ENCODE peak calls at places on chromosomes 1 and 21, in four cellular contexts. S, Z, C and I are unnamed samples.

GRCh38 chr21:29382029-29382654 is 83.4 kb downstream of the BACH1 start:
- DNase-seq in Z (no peak), S (peak), C (no peak), I (peak)

GRCh38 chr1:227883641-227884301 is 64.0 kb downstream of the WNT9A start:
- DNase-seq in Z (no peak), S (no peak), C (no peak), I (no peak)

GRCh38 chr1:150558761-150559626 is 9.8 kb downstream of the ADAMTSL4 start:
- DNase-seq in C (no peak), Z (no peak), S (peak), I (no peak)

GRCh38 chr21:34794686-34795085 is 125.9 kb downstream of the CLIC6 start:
- DNase-seq in Z (no peak), S (no peak), C (no peak), I (no peak)

GRCh38 chr21:25578070-25578961 is 29.0 kb downstream of the MRPL39 start:
- DNase-seq in Z (no peak), C (no peak), S (no peak), I (peak)

GRCh38 chr1:156153362-156153761 is at the start of gene SEMA4A:
- DNase-seq in S (no peak), Z (no peak), C (no peak), I (no peak)

GRCh38 chr1:241097479-241097878 is 259.5 kb downstream of the RGS7 start:
- DNase-seq in Z (no peak), S (no peak), C (no peak), I (no peak)

GRCh38 chr1:94039514-94039870 is 81.5 kb downstream of the ABCA4 start:
- DNase-seq in Z (peak), C (peak), S (peak), I (peak)

GRCh38 chr1:44808938-44809917 is 905 bp downstream of the BTBD19 start:
- DNase-seq in Z (peak), C (peak), S (peak), I (peak)

GRCh38 chr1:208179303-208179702 is 64.9 kb downstream of the PLXNA2 start:
- DNase-seq in Z (no peak), S (peak), C (no peak), I (no peak)

GRCh38 chr1:30757196-30757949 is at the start of gene LAPTM5:
- DNase-seq in S (peak), Z (no peak), C (no peak), I (peak)

GRCh38 chr1:90579212-90579802 is 137.8 kb downstream of the BARHL2 start:
- DNase-seq in C (no peak), Z (peak), S (peak), I (peak)